ENCODE peak calls at places on chromosomes 2 and 18, in nine cellular contexts. One of them, this sample, is unnamed.
A peak's percentile ranks its signal among the peaks of the same experiment; 100 is the strongest.

GRCh38 chr18:25262920-25263319 is 89.0 kb downstream of the ZNF521 start:
- DNase-seq in MM.1S: no peak
- DNase-seq in GM23248: peak; percentile 82
- DNase-seq in hepatocyte: no peak
- DNase-seq in GM23338: no peak
- DNase-seq in PC-3: peak; percentile 56
- DNase-seq in OCI-LY7: no peak
- DNase-seq in HCT116: no peak
- DNase-seq in SK-N-SH: no peak
- DNase-seq in this sample: no peak

GRCh38 chr18:48943333-48943732 is 7.4 kb downstream of the SMAD7 start:
- DNase-seq in MM.1S: no peak
- DNase-seq in GM23248: peak; percentile 15
- DNase-seq in hepatocyte: no peak
- DNase-seq in GM23338: no peak
- DNase-seq in PC-3: no peak
- DNase-seq in OCI-LY7: no peak
- DNase-seq in HCT116: no peak
- DNase-seq in SK-N-SH: no peak
- DNase-seq in this sample: no peak

GRCh38 chr2:24926602-24927252 is 6.7 kb upstream of the ADCY3 start:
- DNase-seq in MM.1S: no peak
- DNase-seq in GM23248: peak; percentile 79
- DNase-seq in hepatocyte: no peak
- DNase-seq in GM23338: peak; percentile 77
- DNase-seq in PC-3: no peak
- DNase-seq in OCI-LY7: no peak
- DNase-seq in HCT116: no peak
- DNase-seq in SK-N-SH: no peak
- DNase-seq in this sample: peak; percentile 41

GRCh38 chr2:54606393-54606973 is 117.0 kb upstream of the EML6 start:
- DNase-seq in MM.1S: no peak
- DNase-seq in GM23248: peak; percentile 63
- DNase-seq in hepatocyte: no peak
- DNase-seq in GM23338: no peak
- DNase-seq in PC-3: no peak
- DNase-seq in OCI-LY7: no peak
- DNase-seq in HCT116: no peak
- DNase-seq in SK-N-SH: no peak
- DNase-seq in this sample: no peak

GRCh38 chr2:105754011-105754410 is 9.3 kb downstream of the NCK2 start:
- DNase-seq in MM.1S: no peak
- DNase-seq in GM23248: no peak
- DNase-seq in hepatocyte: no peak
- DNase-seq in GM23338: no peak
- DNase-seq in PC-3: no peak
- DNase-seq in OCI-LY7: no peak
- DNase-seq in HCT116: no peak
- DNase-seq in SK-N-SH: no peak
- DNase-seq in this sample: no peak

GRCh38 chr2:101972621-101973434 is 18.9 kb upstream of the IL1R2 start:
- DNase-seq in MM.1S: no peak
- DNase-seq in GM23248: peak; percentile 96
- DNase-seq in hepatocyte: no peak
- DNase-seq in GM23338: no peak
- DNase-seq in PC-3: peak; percentile 79
- DNase-seq in OCI-LY7: no peak
- DNase-seq in HCT116: no peak
- DNase-seq in SK-N-SH: no peak
- DNase-seq in this sample: no peak

GRCh38 chr2:147553743-147554142 is 291.1 kb upstream of the ACVR2A start:
- DNase-seq in MM.1S: no peak
- DNase-seq in GM23248: no peak
- DNase-seq in hepatocyte: no peak
- DNase-seq in GM23338: no peak
- DNase-seq in PC-3: no peak
- DNase-seq in OCI-LY7: no peak
- DNase-seq in HCT116: no peak
- DNase-seq in SK-N-SH: no peak
- DNase-seq in this sample: peak; percentile 19

GRCh38 chr2:134261398-134262131 is 7.7 kb downstream of the MGAT5 start:
- DNase-seq in MM.1S: no peak
- DNase-seq in GM23248: peak; percentile 17
- DNase-seq in hepatocyte: no peak
- DNase-seq in GM23338: peak; percentile 52
- DNase-seq in PC-3: no peak
- DNase-seq in OCI-LY7: peak; percentile 75
- DNase-seq in HCT116: no peak
- DNase-seq in SK-N-SH: no peak
- DNase-seq in this sample: peak; percentile 25

GRCh38 chr2:159600752-159601151 is 15.6 kb downstream of the BAZ2B start:
- DNase-seq in MM.1S: no peak
- DNase-seq in GM23248: peak; percentile 85
- DNase-seq in hepatocyte: no peak
- DNase-seq in GM23338: no peak
- DNase-seq in PC-3: peak; percentile 92
- DNase-seq in OCI-LY7: no peak
- DNase-seq in HCT116: peak; percentile 80
- DNase-seq in SK-N-SH: no peak
- DNase-seq in this sample: no peak

GRCh38 chr18:7890078-7890477 is 323.0 kb downstream of the PTPRM start:
- DNase-seq in MM.1S: no peak
- DNase-seq in GM23248: no peak
- DNase-seq in hepatocyte: no peak
- DNase-seq in GM23338: no peak
- DNase-seq in PC-3: no peak
- DNase-seq in OCI-LY7: no peak
- DNase-seq in HCT116: no peak
- DNase-seq in SK-N-SH: no peak
- DNase-seq in this sample: no peak

GRCh38 chr2:183995632-183996031 is 602.7 kb upstream of the ZNF804A start:
- DNase-seq in MM.1S: no peak
- DNase-seq in GM23248: no peak
- DNase-seq in hepatocyte: no peak
- DNase-seq in GM23338: no peak
- DNase-seq in PC-3: peak; percentile 93
- DNase-seq in OCI-LY7: no peak
- DNase-seq in HCT116: no peak
- DNase-seq in SK-N-SH: no peak
- DNase-seq in this sample: no peak
- H3K27ac ChIP-seq in MM.1S: no peak overlapping the region
- H3K27ac ChIP-seq in GM23248: no peak overlapping the region
- H3K27ac ChIP-seq in hepatocyte: no peak overlapping the region
- H3K27ac ChIP-seq in GM23338: no peak overlapping the region
- H3K27ac ChIP-seq in PC-3: peak overlapping the region; percentile 52
- H3K27ac ChIP-seq in OCI-LY7: no peak overlapping the region
- H3K27ac ChIP-seq in HCT116: no peak overlapping the region
- H3K27ac ChIP-seq in SK-N-SH: no peak overlapping the region
- H3K27ac ChIP-seq in this sample: no peak overlapping the region

DNA sequence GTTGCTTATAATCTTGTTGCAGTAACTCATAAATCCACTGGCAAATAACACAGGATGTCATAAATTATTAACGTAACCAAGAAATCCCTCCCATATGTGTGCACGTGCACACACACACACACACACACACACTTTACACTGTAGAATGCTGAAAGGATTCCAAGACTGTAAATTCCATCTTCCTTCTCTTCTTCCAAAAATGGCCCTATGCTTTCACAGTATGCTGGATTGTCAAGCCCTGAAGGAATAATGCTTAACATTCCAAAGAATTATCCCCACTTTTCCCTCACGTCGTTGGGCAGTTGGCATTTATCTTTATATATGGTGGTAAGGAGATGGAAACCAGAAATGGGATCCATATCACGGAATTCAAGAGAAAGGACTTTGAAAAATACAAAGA is 117.5 kb upstream of the CRIM1 start:
- DNase-seq in MM.1S: no peak
- DNase-seq in GM23248: no peak
- DNase-seq in hepatocyte: peak; percentile 11
- DNase-seq in GM23338: no peak
- DNase-seq in PC-3: no peak
- DNase-seq in OCI-LY7: no peak
- DNase-seq in HCT116: no peak
- DNase-seq in SK-N-SH: no peak
- DNase-seq in this sample: no peak
- TF ChIP-seq EZH2phosphoT487 in MM.1S: no peak
- TF ChIP-seq EZH2phosphoT487 in GM23248: no peak
- TF ChIP-seq EZH2phosphoT487 in hepatocyte: no peak
- TF ChIP-seq EZH2phosphoT487 in GM23338: no peak
- TF ChIP-seq EZH2phosphoT487 in PC-3: no peak
- TF ChIP-seq EZH2phosphoT487 in OCI-LY7: no peak
- TF ChIP-seq EZH2phosphoT487 in HCT116: no peak
- TF ChIP-seq EZH2phosphoT487 in SK-N-SH: no peak
- TF ChIP-seq EZH2phosphoT487 in this sample: no peak

DNA sequence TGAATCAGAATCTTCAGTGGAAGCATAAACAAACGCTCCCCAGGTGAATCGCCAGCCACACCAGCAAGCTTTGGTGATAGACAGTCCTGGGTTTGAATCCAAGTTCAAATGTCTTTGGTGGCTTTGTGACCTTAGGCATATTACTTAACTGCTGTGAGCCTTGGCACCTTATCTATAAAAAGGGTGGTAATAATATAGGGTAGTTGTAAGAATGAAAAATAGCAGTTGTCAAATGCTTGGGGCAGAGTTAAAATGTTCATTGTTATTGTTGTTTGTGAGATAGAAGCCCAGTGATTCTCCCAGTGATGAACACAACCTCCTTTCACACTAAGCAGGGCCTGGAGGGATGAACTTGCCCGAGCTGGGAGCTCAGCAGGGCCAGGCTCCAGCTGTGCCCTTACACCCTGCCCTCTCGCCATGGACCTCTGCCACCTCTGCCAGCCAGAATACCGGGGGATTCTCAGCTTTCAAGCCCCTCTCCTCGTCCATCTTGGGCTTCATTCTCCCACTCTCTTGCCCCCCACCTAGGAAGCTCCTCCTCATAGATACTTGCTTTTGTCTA is 6.1 kb upstream of the TMBIM1 start:
- DNase-seq in MM.1S: no peak
- DNase-seq in GM23248: no peak
- DNase-seq in hepatocyte: no peak
- DNase-seq in GM23338: no peak
- DNase-seq in PC-3: no peak
- DNase-seq in OCI-LY7: no peak
- DNase-seq in HCT116: no peak
- DNase-seq in SK-N-SH: no peak
- DNase-seq in this sample: no peak
- H3K27ac ChIP-seq in MM.1S: no peak overlapping the region
- H3K27ac ChIP-seq in GM23248: no peak overlapping the region
- H3K27ac ChIP-seq in hepatocyte: no peak overlapping the region
- H3K27ac ChIP-seq in GM23338: no peak overlapping the region
- H3K27ac ChIP-seq in PC-3: no peak overlapping the region
- H3K27ac ChIP-seq in OCI-LY7: no peak overlapping the region
- H3K27ac ChIP-seq in HCT116: peak overlapping the region; percentile 59
- H3K27ac ChIP-seq in SK-N-SH: no peak overlapping the region
- H3K27ac ChIP-seq in this sample: no peak overlapping the region

GRCh38 chr18:63823516-63824219 is 48.5 kb downstream of the SERPINB7 start:
- DNase-seq in MM.1S: no peak
- DNase-seq in GM23248: peak; percentile 9
- DNase-seq in hepatocyte: no peak
- DNase-seq in GM23338: peak; percentile 70
- DNase-seq in PC-3: peak; percentile 80
- DNase-seq in OCI-LY7: peak; percentile 5
- DNase-seq in HCT116: peak; percentile 23
- DNase-seq in SK-N-SH: peak; percentile 14
- DNase-seq in this sample: peak; percentile 40
- TF ChIP-seq EZH2phosphoT487 in MM.1S: no peak
- TF ChIP-seq EZH2phosphoT487 in GM23248: no peak
- TF ChIP-seq EZH2phosphoT487 in hepatocyte: no peak
- TF ChIP-seq EZH2phosphoT487 in GM23338: no peak
- TF ChIP-seq EZH2phosphoT487 in PC-3: no peak
- TF ChIP-seq EZH2phosphoT487 in OCI-LY7: no peak
- TF ChIP-seq EZH2phosphoT487 in HCT116: no peak
- TF ChIP-seq EZH2phosphoT487 in SK-N-SH: no peak
- TF ChIP-seq EZH2phosphoT487 in this sample: no peak

GRCh38 chr18:61992285-61992684 is 99.5 kb upstream of the RNF152 start:
- DNase-seq in MM.1S: no peak
- DNase-seq in GM23248: peak; percentile 81
- DNase-seq in hepatocyte: peak; percentile 41
- DNase-seq in GM23338: no peak
- DNase-seq in PC-3: peak; percentile 86
- DNase-seq in OCI-LY7: no peak
- DNase-seq in HCT116: peak; percentile 35
- DNase-seq in SK-N-SH: no peak
- DNase-seq in this sample: no peak
- H3K27ac ChIP-seq in MM.1S: no peak overlapping the region
- H3K27ac ChIP-seq in GM23248: peak overlapping the region; percentile 90
- H3K27ac ChIP-seq in hepatocyte: peak overlapping the region; percentile 67
- H3K27ac ChIP-seq in GM23338: no peak overlapping the region
- H3K27ac ChIP-seq in PC-3: peak overlapping the region; percentile 70
- H3K27ac ChIP-seq in OCI-LY7: no peak overlapping the region
- H3K27ac ChIP-seq in HCT116: no peak overlapping the region
- H3K27ac ChIP-seq in SK-N-SH: peak overlapping the region; percentile 81
- H3K27ac ChIP-seq in this sample: no peak overlapping the region

GRCh38 chr2:149877913-149878312 is 290.3 kb upstream of the MMADHC start:
- DNase-seq in MM.1S: peak; percentile 77
- DNase-seq in GM23248: peak; percentile 78
- DNase-seq in hepatocyte: no peak
- DNase-seq in GM23338: no peak
- DNase-seq in PC-3: peak; percentile 93
- DNase-seq in OCI-LY7: no peak
- DNase-seq in HCT116: peak; percentile 13
- DNase-seq in SK-N-SH: no peak
- DNase-seq in this sample: no peak
- TF ChIP-seq EZH2phosphoT487 in MM.1S: no peak
- TF ChIP-seq EZH2phosphoT487 in GM23248: no peak
- TF ChIP-seq EZH2phosphoT487 in hepatocyte: no peak
- TF ChIP-seq EZH2phosphoT487 in GM23338: no peak
- TF ChIP-seq EZH2phosphoT487 in PC-3: no peak
- TF ChIP-seq EZH2phosphoT487 in OCI-LY7: no peak
- TF ChIP-seq EZH2phosphoT487 in HCT116: no peak
- TF ChIP-seq EZH2phosphoT487 in SK-N-SH: no peak
- TF ChIP-seq EZH2phosphoT487 in this sample: no peak

This sample was measured in neural progenitor cell.